ENCODE peak calls at places on chromosome 15, in five cellular contexts. T is HTR-8/SVneo, K is putamen, U is astrocyte of the spinal cord, F is renal cortical epithelial cell. C is an unnamed sample.

GRCh38 chr15:68818088-68818670 is 2.5 kb downstream of the ANP32A start:
- DNase-seq in T (peak; percentile 67), K (peak; percentile 75), U (peak; percentile 73), F (no peak), C (peak; percentile 56)

GRCh38 chr15:35540031-35540430 is 5.9 kb downstream of the DPH6 start:
- DNase-seq in T (no peak), K (no peak), U (no peak), F (no peak), C (no peak)

GRCh38 chr15:31453558-31454318 is 127.1 kb downstream of the KLF13 start:
- DNase-seq in T (no peak), K (no peak), U (no peak), F (no peak), C (no peak)

GRCh38 chr15:49731187-49731828 is 110.5 kb downstream of the DTWD1 start:
- DNase-seq in T (no peak), K (no peak), U (no peak), F (no peak), C (no peak)

GRCh38 chr15:96121521-96121920 is 209.0 kb upstream of the NR2F2 start:
- DNase-seq in T (no peak), K (no peak), U (peak; percentile 32), F (no peak), C (no peak)

GRCh38 chr15:95679847-95680582 is 650.5 kb upstream of the NR2F2 start:
- DNase-seq in T (no peak), K (no peak), U (no peak), F (no peak), C (no peak)

GRCh38 chr15:94247789-94248638 is 16.7 kb downstream of the MCTP2 start:
- DNase-seq in T (no peak), K (no peak), U (no peak), F (no peak), C (no peak)

GRCh38 chr15:45690581-45691260 is 55.9 kb downstream of the SQOR start:
- DNase-seq in T (no peak), K (no peak), U (no peak), F (no peak), C (no peak)

GRCh38 chr15:75673426-75674247 is 25.9 kb downstream of the SNX33 start:
- DNase-seq in T (no peak), K (no peak), U (peak; percentile 66), F (no peak), C (no peak)

GRCh38 chr15:90033448-90033847 is 32.3 kb downstream of the ZNF710 start:
- DNase-seq in T (no peak), K (no peak), U (no peak), F (no peak), C (peak; percentile 40)

GRCh38 chr15:82952156-82953081 is at the start of gene HOMER2:
- DNase-seq in T (peak; percentile 39), K (peak; percentile 8), U (no peak), F (no peak), C (no peak)

GRCh38 chr15:67967871-67968423 is 86.2 kb upstream of the PIAS1 start:
- DNase-seq in T (peak; percentile 70), K (peak; percentile 81), U (peak; percentile 50), F (peak; percentile 31), C (peak; percentile 32)

GRCh38 chr15:66919421-66919820 is 146.0 kb upstream of the SMAD3 start:
- DNase-seq in T (no peak), K (no peak), U (no peak), F (peak; percentile 77), C (no peak)

GRCh38 chr15:62649793-62650420 is 392.6 kb upstream of the TPM1 start:
- DNase-seq in T (no peak), K (peak; percentile 47), U (peak; percentile 58), F (peak; percentile 83), C (no peak)

GRCh38 chr15:65338366-65338765 is 33.9 kb downstream of the RNU5B-1 start:
- DNase-seq in T (no peak), K (no peak), U (no peak), F (no peak), C (no peak)

GRCh38 chr15:48696627-48697312 is 51.3 kb upstream of the FBN1 start:
- DNase-seq in T (no peak), K (no peak), U (peak; percentile 45), F (no peak), C (no peak)

GRCh38 chr15:35813573-35813972 is 267.6 kb upstream of the DPH6 start:
- DNase-seq in T (no peak), K (no peak), U (no peak), F (no peak), C (no peak)

GRCh38 chr15:51776952-51777574 is 25.7 kb downstream of the TMOD2 start:
- DNase-seq in T (peak; percentile 70), K (peak; percentile 83), U (peak; percentile 74), F (peak; percentile 74), C (peak; percentile 90)

GRCh38 chr15:77037475-77038209 is 33.3 kb downstream of the TSPAN3 start:
- DNase-seq in T (no peak), K (no peak), U (no peak), F (no peak), C (peak; percentile 66)

GRCh38 chr15:35309886-35310285 is 224.8 kb upstream of the NANOGP8 start:
- DNase-seq in T (no peak), K (no peak), U (peak; percentile 25), F (no peak), C (no peak)

GRCh38 chr15:85754993-85755392 is 39.7 kb downstream of the KLHL25 start:
- DNase-seq in T (no peak), K (no peak), U (no peak), F (no peak), C (no peak)

GRCh38 chr15:67137951-67138935 is 72.8 kb downstream of the SMAD3 start:
- DNase-seq in T (no peak), K (no peak), U (peak; percentile 57), F (no peak), C (no peak)

GRCh38 chr15:93088981-93089854 is at the start of gene RGMA:
- DNase-seq in T (no peak), K (no peak), U (no peak), F (no peak), C (no peak)

GRCh38 chr15:76764004-76764403 is 141.1 kb downstream of the SCAPER start:
- DNase-seq in T (no peak), K (no peak), U (no peak), F (no peak), C (no peak)

GRCh38 chr15:100671858-100672543 is 69.6 kb downstream of the ASB7 start:
- DNase-seq in T (peak; percentile 71), K (no peak), U (peak; percentile 50), F (peak; percentile 15), C (peak; percentile 69)

GRCh38 chr15:94206463-94207167 is 24.7 kb upstream of the MCTP2 start:
- DNase-seq in T (no peak), K (no peak), U (peak; percentile 87), F (peak; percentile 76), C (no peak)

GRCh38 chr15:49137861-49138260 is 17.5 kb downstream of the COPS2 start:
- DNase-seq in T (no peak), K (no peak), U (peak; percentile 41), F (peak; percentile 36), C (no peak)

GRCh38 chr15:56385908-56386307 is 20.7 kb downstream of the TEX9 start:
- DNase-seq in T (no peak), K (no peak), U (no peak), F (no peak), C (no peak)

GRCh38 chr15:98853593-98854420 is 153.8 kb downstream of the PGPEP1L start:
- DNase-seq in T (no peak), K (peak; percentile 21), U (peak; percentile 43), F (no peak), C (no peak)

GRCh38 chr15:57685719-57686118 is 20.8 kb upstream of the POLR2M start:
- DNase-seq in T (no peak), K (no peak), U (no peak), F (no peak), C (no peak)

GRCh38 chr15:42084465-42085235 is 9.7 kb downstream of the PLA2G4D start:
- DNase-seq in T (peak; percentile 80), K (no peak), U (peak; percentile 46), F (peak; percentile 53), C (no peak)

GRCh38 chr15:87118424-87118823 is 1038.8 kb downstream of the AGBL1 start:
- DNase-seq in T (no peak), K (no peak), U (no peak), F (no peak), C (no peak)

C was measured in lower leg skin.